ENCODE peak calls at places on chromosomes 3 and 15, in seven cellular contexts. K is ACHN, A is NCI-H345, S is cardiac fibroblast, D is GF-D8, T is Kasumi-1, G is cardiac muscle cell. Z is an unnamed sample.

GRCh38 chr15:99305761-99306505 is 54.7 kb downstream of the LRRC28 start:
- DNase-seq in S (peak; percentile 78), G (peak; percentile 73), A (peak; percentile 35), K (peak; percentile 70), T (no peak), D (no peak), Z (peak; percentile 1)

GRCh38 chr3:166195808-166196207 is 358.6 kb upstream of the BCHE start:
- DNase-seq in T (no peak), D (no peak), G (no peak), S (no peak), K (no peak), A (no peak), Z (no peak)

GRCh38 chr3:58946875-58947274 is 103.0 kb downstream of the CFAP20DC start:
- DNase-seq in D (no peak), G (no peak), A (no peak), K (no peak), S (no peak), T (no peak), Z (no peak)

GRCh38 chr3:5205165-5205941 is 17.8 kb downstream of the EDEM1 start:
- DNase-seq in K (no peak), T (no peak), G (no peak), D (no peak), S (peak; percentile 29), A (no peak), Z (no peak)

GRCh38 chr3:141528837-141529236 is 42.0 kb downstream of the RASA2 start:
- DNase-seq in G (no peak), D (no peak), K (no peak), A (no peak), T (peak; percentile 8), S (no peak), Z (no peak)

GRCh38 chr3:189849262-189849661 is 218.1 kb downstream of the TP63 start:
- DNase-seq in A (no peak), G (no peak), D (no peak), S (no peak), T (no peak), K (no peak), Z (no peak)

GRCh38 chr3:106534206-106534605 is 665.4 kb upstream of the CBLB start:
- DNase-seq in G (no peak), A (no peak), S (peak; percentile 73), K (no peak), T (peak; percentile 94), D (no peak), Z (no peak)

GRCh38 chr3:73214846-73215245 is 153.4 kb downstream of the EBLN2 start:
- DNase-seq in K (no peak), A (no peak), T (no peak), D (no peak), G (no peak), S (no peak), Z (no peak)

GRCh38 chr3:16728762-16729745 is 123.8 kb upstream of the DAZL start:
- DNase-seq in G (no peak), D (no peak), A (no peak), S (peak; percentile 93), K (peak; percentile 53), T (no peak), Z (no peak)

GRCh38 chr15:62066663-62067447 is at the start of gene C2CD4A:
- DNase-seq in G (peak; percentile 91), S (peak; percentile 67), A (peak; percentile 90), K (peak; percentile 76), D (peak; percentile 55), T (peak; percentile 72), Z (peak; percentile 70)

GRCh38 chr15:50232791-50233190 is 32.7 kb downstream of the HDC start:
- DNase-seq in K (no peak), G (no peak), D (no peak), A (no peak), T (no peak), S (no peak), Z (no peak)

GRCh38 chr3:157452097-157452496 is 15.4 kb downstream of the PTX3 start:
- DNase-seq in T (peak; percentile 58), K (no peak), S (no peak), D (no peak), A (no peak), G (no peak), Z (no peak)

GRCh38 chr3:72158639-72159005 is 373.7 kb upstream of the PROK2 start:
- DNase-seq in G (no peak), D (no peak), T (no peak), S (no peak), K (no peak), A (no peak), Z (no peak)

GRCh38 chr3:66396888-66397287 is 103.9 kb downstream of the LRIG1 start:
- DNase-seq in T (no peak), K (no peak), G (no peak), D (no peak), S (no peak), A (no peak), Z (no peak)

GRCh38 chr3:62135731-62136130 is 237.6 kb downstream of the FEZF2 start:
- DNase-seq in T (no peak), S (no peak), D (no peak), A (no peak), G (peak; percentile 28), K (no peak), Z (no peak)

GRCh38 chr3:58093573-58094195 is 85.5 kb downstream of the FLNB start:
- DNase-seq in T (no peak), D (no peak), S (peak; percentile 91), A (no peak), K (peak; percentile 21), G (no peak), Z (no peak)

GRCh38 chr15:60480149-60480548 is 1.2 kb upstream of the ICE2 start:
- DNase-seq in G (no peak), T (no peak), K (no peak), S (no peak), D (no peak), A (no peak), Z (no peak)

GRCh38 chr3:117463276-117463675 is 753.7 kb downstream of the TUSC7 start:
- DNase-seq in K (no peak), S (no peak), A (no peak), G (no peak), D (no peak), T (no peak), Z (no peak)

GRCh38 chr3:100114413-100115030 is at the start of gene FILIP1L:
- DNase-seq in S (no peak), G (no peak), D (no peak), K (no peak), A (no peak), T (no peak), Z (no peak)

GRCh38 chr3:47452460-47453215 is 23.1 kb downstream of the SCAP start:
- DNase-seq in T (no peak), A (no peak), D (no peak), K (no peak), S (no peak), G (no peak), Z (no peak)